ENCODE peak calls at places on chromosomes 2 and 18, in ten cellular contexts. P is stimulated activated CD4-positive, alpha-beta T cell treated with anti-CD3 and anti-CD28 coated beads, Interleukin-15, amount 100 ng/mL, for 1 hour; R is fibroblast of pulmonary artery; V is germinal center; K is AG10803; C is GM23248; G is GM03348; W is T-helper 22 cell; L is NCI-H748 treated with DMSO at 0.1 percent for 48 hours; O is RKO. E is an unnamed sample.

GRCh38 chr2:235416816-235417499 is 76.9 kb upstream of the AGAP1 start:
- DNase-seq in C (peak; percentile 33), R (peak; percentile 70), W (no peak), O (no peak), V (no peak), K (peak; percentile 50), G (peak; percentile 24), L (peak; percentile 6), P (no peak), E (no peak)

GRCh38 chr2:68907923-68908253 is 36.7 kb upstream of the BMP10 start:
- DNase-seq in K (no peak), L (no peak), G (no peak), O (no peak), C (no peak), R (no peak), P (no peak), V (peak; percentile 12), W (no peak), E (no peak)

GRCh38 chr2:161217597-161218185 is 57.5 kb downstream of the TANK start:
- DNase-seq in O (no peak), V (no peak), W (no peak), R (peak; percentile 8), K (no peak), P (no peak), G (no peak), C (no peak), L (no peak), E (no peak)

GRCh38 chr18:33596178-33596854 is 18.3 kb downstream of the ASXL3 start:
- DNase-seq in G (peak; percentile 20), W (no peak), P (no peak), V (no peak), K (peak; percentile 3), O (peak; percentile 38), R (peak; percentile 53), C (peak; percentile 64), L (peak; percentile 62), E (no peak)

GRCh38 chr18:9731380-9731779 is 23.3 kb downstream of the RAB31 start:
- DNase-seq in K (peak; percentile 75), G (peak; percentile 57), R (peak; percentile 53), P (no peak), C (peak; percentile 98), W (no peak), O (peak; percentile 65), V (no peak), L (no peak), E (no peak)

GRCh38 chr2:169838743-169839489 is 11.7 kb downstream of the UBR3 start:
- DNase-seq in W (no peak), R (no peak), K (no peak), L (no peak), G (no peak), O (no peak), V (no peak), C (no peak), P (no peak), E (no peak)

GRCh38 chr2:100682536-100682935 is 119.7 kb downstream of the PDCL3 start:
- DNase-seq in L (no peak), G (no peak), C (no peak), V (no peak), P (no peak), K (no peak), W (no peak), O (no peak), R (no peak), E (no peak)

GRCh38 chr2:38632018-38632417 is 29.3 kb upstream of the HNRNPLL start:
- DNase-seq in V (no peak), L (no peak), C (no peak), P (no peak), O (no peak), W (no peak), R (no peak), G (no peak), K (no peak), E (no peak)

GRCh38 chr2:129690049-129690448 is 289.4 kb upstream of the RAB6C start:
- DNase-seq in R (no peak), O (no peak), W (no peak), K (no peak), L (no peak), V (no peak), C (no peak), G (no peak), P (no peak), E (no peak)

GRCh38 chr18:35041752-35042379 is 653 bp downstream of the MAPRE2 start:
- DNase-seq in W (no peak), O (peak; percentile 44), L (peak; percentile 35), K (no peak), P (no peak), R (no peak), C (peak; percentile 32), G (no peak), V (peak; percentile 15), E (peak; percentile 34)

GRCh38 chr2:39437522-39438296 is 624 bp upstream of the MAP4K3 start:
- DNase-seq in P (no peak), G (peak; percentile 40), W (peak; percentile 13), O (peak; percentile 55), K (no peak), R (peak; percentile 33), V (peak; percentile 49), L (peak; percentile 37), C (peak; percentile 51), E (peak; percentile 68)

GRCh38 chr2:59339837-59340207 is 1098.7 kb upstream of the FANCL start:
- DNase-seq in O (no peak), L (no peak), C (no peak), R (no peak), K (no peak), V (no peak), P (no peak), W (no peak), G (no peak), E (no peak)

GRCh38 chr2:239778042-239778811 is 246.9 kb downstream of the NDUFA10 start:
- DNase-seq in G (no peak), P (no peak), W (no peak), V (no peak), L (no peak), K (no peak), O (no peak), R (no peak), C (no peak), E (no peak)

GRCh38 chr18:57429607-57430165 is 5.5 kb upstream of the ONECUT2 start:
- DNase-seq in C (no peak), R (no peak), L (no peak), W (no peak), G (no peak), O (no peak), V (no peak), K (no peak), P (no peak), E (no peak)

GRCh38 chr2:28074127-28074526 is 183.6 kb downstream of the BABAM2 start:
- DNase-seq in C (no peak), K (no peak), L (no peak), P (no peak), W (no peak), R (no peak), G (no peak), V (no peak), O (no peak), E (no peak)

GRCh38 chr2:23861952-23862351 is 65.0 kb downstream of the ATAD2B start:
- DNase-seq in G (no peak), W (no peak), L (no peak), O (no peak), C (no peak), P (no peak), K (no peak), V (no peak), R (no peak), E (no peak)

GRCh38 chr18:36296591-36297418 is 708 bp upstream of the FHOD3 start:
- DNase-seq in G (peak; percentile 90), L (peak; percentile 83), W (no peak), O (no peak), V (peak; percentile 24), R (peak; percentile 87), K (peak; percentile 87), C (peak; percentile 89), P (no peak), E (peak; percentile 85)

GRCh38 chr2:160380613-160381012 is 113.0 kb downstream of the RBMS1 start:
- DNase-seq in C (peak; percentile 60), K (no peak), R (no peak), L (no peak), G (no peak), O (no peak), P (no peak), W (no peak), V (no peak), E (no peak)

GRCh38 chr2:71700880-71701397 is 247.6 kb downstream of the DYSF start:
- DNase-seq in K (peak; percentile 28), O (no peak), C (peak; percentile 80), P (no peak), W (no peak), L (no peak), V (no peak), R (peak; percentile 17), G (peak; percentile 70), E (no peak)

GRCh38 chr2:232562515-232563151 is 12.1 kb downstream of the EIF4E2 start:
- DNase-seq in C (no peak), P (no peak), W (no peak), K (no peak), L (no peak), R (no peak), O (no peak), G (no peak), V (no peak), E (no peak)

GRCh38 chr2:112938904-112939303 is 27.9 kb downstream of the IL37 start:
- DNase-seq in C (peak; percentile 30), L (no peak), P (no peak), R (peak; percentile 8), V (no peak), W (no peak), G (no peak), O (no peak), K (peak; percentile 12), E (no peak)

GRCh38 chr2:14340703-14341102 is 291.8 kb upstream of the LRATD1 start:
- DNase-seq in R (no peak), C (no peak), G (no peak), O (no peak), V (no peak), W (no peak), K (no peak), P (no peak), L (peak; percentile 6), E (no peak)

GRCh38 chr2:128797092-128797491 is 478.4 kb upstream of the HS6ST1 start:
- DNase-seq in P (no peak), R (no peak), G (no peak), V (no peak), W (no peak), C (no peak), O (no peak), L (no peak), K (no peak), E (no peak)

GRCh38 chr18:76679877-76680276 is 142.5 kb upstream of the ZNF236 start:
- DNase-seq in L (no peak), P (no peak), G (no peak), R (no peak), C (no peak), K (no peak), O (no peak), V (no peak), W (no peak), E (no peak)

GRCh38 chr2:167052825-167053224 is 164.5 kb downstream of the XIRP2 start:
- DNase-seq in G (peak; percentile 12), O (peak; percentile 22), V (no peak), R (peak; percentile 30), L (no peak), K (peak; percentile 4), W (no peak), P (no peak), C (peak; percentile 53), E (no peak)

GRCh38 chr2:12819098-12819465 is 102.3 kb downstream of the TRIB2 start:
- DNase-seq in P (no peak), V (no peak), O (peak; percentile 53), W (no peak), R (peak; percentile 100), G (peak; percentile 85), C (peak; percentile 99), L (no peak), K (peak; percentile 100), E (no peak)

GRCh38 chr2:29166237-29166630 is 51.0 kb downstream of the CLIP4 start:
- DNase-seq in K (peak; percentile 36), R (peak; percentile 25), V (no peak), C (peak; percentile 37), P (no peak), G (peak; percentile 5), W (no peak), L (no peak), O (no peak), E (no peak)

GRCh38 chr18:34595673-34596072 is 114.4 kb upstream of the DTNA start:
- DNase-seq in P (no peak), W (no peak), K (peak; percentile 22), G (no peak), L (peak; percentile 31), O (peak; percentile 32), R (peak; percentile 38), C (peak; percentile 43), V (no peak), E (no peak)

E was measured in NCI-H524.